ENCODE peak calls at places on chromosomes 11 and 22, in seven cellular contexts. H, R, J, L, C, S and G are unnamed samples.

GRCh38 chr11:74824285-74824982 is 75.8 kb downstream of the RNF169 start:
- DNase-seq in H (no peak), R (no peak), J (no peak), L (no peak), C (no peak), S (no peak), G (no peak)

GRCh38 chr11:11422291-11423128 is 69.5 kb upstream of the CSNK2A3 start:
- DNase-seq in H (peak; percentile 43), R (no peak), J (no peak), L (no peak), C (no peak), S (no peak), G (no peak)

GRCh38 chr22:43346521-43346929 is 3.4 kb upstream of the SCUBE1 start:
- DNase-seq in H (peak; percentile 66), R (peak; percentile 65), J (peak; percentile 42), L (no peak), C (peak; percentile 37), S (peak; percentile 55), G (peak; percentile 58)

GRCh38 chr11:11996321-11997174 is 11.9 kb downstream of the DKK3 start:
- DNase-seq in H (no peak), R (no peak), J (no peak), L (no peak), C (no peak), S (no peak), G (no peak)

GRCh38 chr11:43942651-43943356 is 367 bp downstream of the C11orf96 start:
- DNase-seq in H (no peak), R (no peak), J (no peak), L (no peak), C (peak; percentile 46), S (no peak), G (no peak)

GRCh38 chr11:8833568-8834275 is 77.3 kb upstream of the AKIP1 start:
- DNase-seq in H (no peak), R (no peak), J (no peak), L (no peak), C (no peak), S (no peak), G (no peak)

GRCh38 chr11:55497068-55497467 is 57.2 kb upstream of the OR4C15 start:
- DNase-seq in H (no peak), R (no peak), J (no peak), L (no peak), C (no peak), S (no peak), G (no peak)

GRCh38 chr11:9030601-9031000 is 26.8 kb upstream of the NRIP3 start:
- DNase-seq in H (peak; percentile 57), R (no peak), J (no peak), L (no peak), C (no peak), S (no peak), G (no peak)

GRCh38 chr11:34916810-34917780 is 677 bp downstream of the PDHX start:
- DNase-seq in H (no peak), R (no peak), J (peak; percentile 34), L (no peak), C (no peak), S (no peak), G (no peak)

GRCh38 chr11:69899957-69900821 is 81.0 kb upstream of the FGF3 start:
- DNase-seq in H (peak; percentile 49), R (no peak), J (no peak), L (no peak), C (peak; percentile 56), S (no peak), G (no peak)

GRCh38 chr11:19080579-19080993 is 20.1 kb upstream of the MRGPRX2 start:
- DNase-seq in H (no peak), R (no peak), J (no peak), L (no peak), C (no peak), S (no peak), G (no peak)

GRCh38 chr11:105153392-105153791 is 13.8 kb upstream of the CARD18 start:
- DNase-seq in H (no peak), R (no peak), J (no peak), L (no peak), C (no peak), S (no peak), G (no peak)

GRCh38 chr11:117465236-117465997 is 137.8 kb downstream of the CEP164 start:
- DNase-seq in H (no peak), R (no peak), J (no peak), L (no peak), C (no peak), S (no peak), G (no peak)

GRCh38 chr22:31618057-31618456 is 44.0 kb downstream of the PISD start:
- DNase-seq in H (no peak), R (peak; percentile 43), J (no peak), L (no peak), C (no peak), S (no peak), G (no peak)

GRCh38 chr22:31620756-31621480 is 41.1 kb downstream of the PISD start:
- DNase-seq in H (no peak), R (no peak), J (no peak), L (no peak), C (no peak), S (no peak), G (no peak)

GRCh38 chr22:31616315-31616980 is 45.6 kb downstream of the PISD start:
- DNase-seq in H (no peak), R (no peak), J (no peak), L (no peak), C (no peak), S (no peak), G (no peak)

GRCh38 chr22:31619611-31620300 is 42.3 kb downstream of the PISD start:
- DNase-seq in H (no peak), R (no peak), J (no peak), L (no peak), C (no peak), S (no peak), G (no peak)

GRCh38 chr22:31618471-31619176 is 43.4 kb downstream of the PISD start:
- DNase-seq in H (no peak), R (no peak), J (no peak), L (no peak), C (no peak), S (no peak), G (no peak)
- TF ChIP-seq CTCF in H (no peak), R (no peak), J (peak; percentile 7), L (no peak), C (no peak), S (no peak), G (no peak)

GRCh38 chr11:22491826-22492225 is 133.8 kb downstream of the FANCF start:
- DNase-seq in H (no peak), R (no peak), J (no peak), L (no peak), C (no peak), S (no peak), G (no peak)
- H3K4me3 ChIP-seq in H (no peak overlapping the region), R (no peak overlapping the region), J (no peak overlapping the region), L (no peak overlapping the region), C (no peak overlapping the region), S (no peak overlapping the region), G (no peak overlapping the region)

GRCh38 chr11:68508425-68508824 is 47.9 kb downstream of the PPP6R3 start:
- DNase-seq in H (no peak), R (no peak), J (no peak), L (no peak), C (no peak), S (no peak), G (no peak)
- H3K4me1 ChIP-seq in H (peaks cover 27% of the 10 kb centered on the region), R (no peaks in the 10 kb centered on the region), J (no peaks in the 10 kb centered on the region), L (peaks cover 7% of the 10 kb centered on the region), C (peaks cover 16% of the 10 kb centered on the region), S (peaks cover 38% of the 10 kb centered on the region), G (no peaks in the 10 kb centered on the region)

GRCh38 chr11:131326829-131327228 is 43.6 kb upstream of the NTM start:
- DNase-seq in H (no peak), R (no peak), J (no peak), L (no peak), C (no peak), S (no peak), G (no peak)
- TF ChIP-seq CTCF in H (no peak), R (no peak), J (no peak), L (no peak), C (no peak), S (no peak), G (no peak)

GRCh38 chr22:23837911-23838685 is 708 bp downstream of the DERL3 start:
- DNase-seq in H (no peak), R (no peak), J (no peak), L (no peak), C (no peak), S (no peak), G (no peak)
- H3K4me3 ChIP-seq in H (peak overlapping the region; percentile 47), R (peak overlapping the region; percentile 39), J (no peak overlapping the region), L (peak overlapping the region; percentile 76), C (peak overlapping the region; percentile 35), S (peak overlapping the region; percentile 77), G (peak overlapping the region; percentile 71)

GRCh38 chr11:27207025-27207650 is 155.9 kb downstream of the CCDC34 start:
- DNase-seq in H (no peak), R (no peak), J (no peak), L (no peak), C (peak; percentile 46), S (no peak), G (no peak)

GRCh38 chr11:27211370-27212127 is 151.5 kb downstream of the CCDC34 start:
- DNase-seq in H (no peak), R (no peak), J (peak; percentile 7), L (no peak), C (no peak), S (no peak), G (no peak)

GRCh38 chr11:27208846-27209245 is 154.2 kb downstream of the CCDC34 start:
- DNase-seq in H (no peak), R (no peak), J (no peak), L (no peak), C (no peak), S (no peak), G (no peak)

GRCh38 chr11:27210509-27210908 is 152.5 kb downstream of the CCDC34 start:
- DNase-seq in H (no peak), R (peak; percentile 13), J (no peak), L (no peak), C (no peak), S (no peak), G (no peak)

GRCh38 chr11:27209562-27210005 is 153.4 kb downstream of the CCDC34 start:
- DNase-seq in H (no peak), R (peak; percentile 24), J (peak; percentile 40), L (no peak), C (peak; percentile 94), S (no peak), G (peak; percentile 66)
- H3K4me1 ChIP-seq in H (peaks cover 5% of the 10 kb centered on the region), R (no peaks in the 10 kb centered on the region), J (peaks cover 17% of the 10 kb centered on the region), L (no peaks in the 10 kb centered on the region), C (peaks cover 75% of the 10 kb centered on the region), S (no peaks in the 10 kb centered on the region), G (peaks cover 40% of the 10 kb centered on the region)

DNA sequence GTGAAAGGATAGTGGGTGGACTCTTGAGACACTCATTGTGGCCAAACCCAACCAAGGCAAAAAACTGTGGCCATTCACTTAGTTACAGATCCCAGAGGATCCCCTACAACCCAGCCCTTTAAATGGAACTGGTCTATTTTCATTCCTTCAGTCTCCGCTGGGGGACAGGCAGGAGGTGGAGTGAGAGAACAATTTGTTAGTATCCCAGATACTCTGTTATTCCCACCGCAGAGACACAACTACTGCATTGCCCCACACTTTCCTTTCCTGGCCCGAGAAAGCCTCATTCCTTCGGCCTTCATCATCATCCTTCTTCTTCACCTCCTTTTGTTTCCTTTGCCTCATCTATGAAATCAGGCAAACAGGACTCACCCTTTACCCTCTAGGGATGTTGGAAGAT is 191.1 kb downstream of the NTM start:
- DNase-seq in H (no peak), R (no peak), J (no peak), L (no peak), C (no peak), S (no peak), G (no peak)
- TF ChIP-seq CTCF in H (no peak), R (no peak), J (no peak), L (no peak), C (no peak), S (no peak), G (no peak)